ENCODE peak calls at places on chromosomes 6 and 20, in ten cellular contexts. One of them, this sample, is unnamed.
A peak's percentile ranks its signal among the peaks of the same experiment; 100 is the strongest.

GRCh38 chr20:775679-776135 is 7.4 kb upstream of the SLC52A3 start:
- DNase-seq in breast epithelium: no peak
- DNase-seq in foreskin fibroblast: no peak
- DNase-seq in HuH-7.5: no peak
- DNase-seq in body of pancreas: peak; percentile 78
- DNase-seq in AG04450: no peak
- DNase-seq in SHP77: no peak
- DNase-seq in epithelial cell of esophagus: peak; percentile 54
- DNase-seq in renal cortical epithelial cell: no peak
- DNase-seq in nephron progenitor cell: no peak
- DNase-seq in this sample: no peak

GRCh38 chr20:1146957-1147356 is 28.6 kb downstream of the PSMF1 start:
- DNase-seq in breast epithelium: no peak
- DNase-seq in foreskin fibroblast: no peak
- DNase-seq in HuH-7.5: no peak
- DNase-seq in body of pancreas: no peak
- DNase-seq in AG04450: no peak
- DNase-seq in SHP77: no peak
- DNase-seq in epithelial cell of esophagus: no peak
- DNase-seq in renal cortical epithelial cell: no peak
- DNase-seq in nephron progenitor cell: no peak
- DNase-seq in this sample: no peak

GRCh38 chr20:21528870-21529269 is 15.0 kb upstream of the NKX2-2 start:
- DNase-seq in breast epithelium: no peak
- DNase-seq in foreskin fibroblast: no peak
- DNase-seq in HuH-7.5: no peak
- DNase-seq in body of pancreas: no peak
- DNase-seq in AG04450: no peak
- DNase-seq in SHP77: no peak
- DNase-seq in epithelial cell of esophagus: no peak
- DNase-seq in renal cortical epithelial cell: no peak
- DNase-seq in nephron progenitor cell: no peak
- DNase-seq in this sample: no peak

GRCh38 chr20:3745686-3746173 is 13.2 kb downstream of the HSPA12B start:
- DNase-seq in breast epithelium: no peak
- DNase-seq in foreskin fibroblast: no peak
- DNase-seq in HuH-7.5: no peak
- DNase-seq in body of pancreas: no peak
- DNase-seq in AG04450: no peak
- DNase-seq in SHP77: no peak
- DNase-seq in epithelial cell of esophagus: no peak
- DNase-seq in renal cortical epithelial cell: no peak
- DNase-seq in nephron progenitor cell: no peak
- DNase-seq in this sample: no peak

GRCh38 chr6:31305674-31306219 is 33.9 kb upstream of the HLA-C start:
- DNase-seq in breast epithelium: no peak
- DNase-seq in foreskin fibroblast: no peak
- DNase-seq in HuH-7.5: no peak
- DNase-seq in body of pancreas: no peak
- DNase-seq in AG04450: no peak
- DNase-seq in SHP77: no peak
- DNase-seq in epithelial cell of esophagus: no peak
- DNase-seq in renal cortical epithelial cell: no peak
- DNase-seq in nephron progenitor cell: no peak
- DNase-seq in this sample: peak; percentile 27

GRCh38 chr6:44151348-44152108 is 7.1 kb upstream of the CAPN11 start:
- DNase-seq in breast epithelium: peak; percentile 47
- DNase-seq in foreskin fibroblast: peak; percentile 84
- DNase-seq in HuH-7.5: peak; percentile 67
- DNase-seq in body of pancreas: peak; percentile 84
- DNase-seq in AG04450: no peak
- DNase-seq in SHP77: peak; percentile 61
- DNase-seq in epithelial cell of esophagus: peak; percentile 82
- DNase-seq in renal cortical epithelial cell: peak; percentile 16
- DNase-seq in nephron progenitor cell: peak; percentile 92
- DNase-seq in this sample: peak; percentile 78

GRCh38 chr6:101770116-101770515 is 376.6 kb downstream of the GRIK2 start:
- DNase-seq in breast epithelium: no peak
- DNase-seq in foreskin fibroblast: no peak
- DNase-seq in HuH-7.5: no peak
- DNase-seq in body of pancreas: no peak
- DNase-seq in AG04450: no peak
- DNase-seq in SHP77: peak; percentile 94
- DNase-seq in epithelial cell of esophagus: no peak
- DNase-seq in renal cortical epithelial cell: no peak
- DNase-seq in nephron progenitor cell: no peak
- DNase-seq in this sample: no peak

GRCh38 chr6:52174118-52174517 is 12.1 kb upstream of the IL17A start:
- DNase-seq in breast epithelium: no peak
- DNase-seq in foreskin fibroblast: no peak
- DNase-seq in HuH-7.5: no peak
- DNase-seq in body of pancreas: no peak
- DNase-seq in AG04450: no peak
- DNase-seq in SHP77: no peak
- DNase-seq in epithelial cell of esophagus: no peak
- DNase-seq in renal cortical epithelial cell: no peak
- DNase-seq in nephron progenitor cell: no peak
- DNase-seq in this sample: no peak

GRCh38 chr6:57421503-57421902 is 104.1 kb downstream of the PRIM2 start:
- DNase-seq in breast epithelium: no peak
- DNase-seq in foreskin fibroblast: peak; percentile 15
- DNase-seq in HuH-7.5: no peak
- DNase-seq in body of pancreas: no peak
- DNase-seq in AG04450: no peak
- DNase-seq in SHP77: no peak
- DNase-seq in epithelial cell of esophagus: no peak
- DNase-seq in renal cortical epithelial cell: no peak
- DNase-seq in nephron progenitor cell: no peak
- DNase-seq in this sample: no peak

GRCh38 chr6:44699082-44699481 is 311.6 kb downstream of the CDC5L start:
- DNase-seq in breast epithelium: no peak
- DNase-seq in foreskin fibroblast: no peak
- DNase-seq in HuH-7.5: no peak
- DNase-seq in body of pancreas: no peak
- DNase-seq in AG04450: no peak
- DNase-seq in SHP77: no peak
- DNase-seq in epithelial cell of esophagus: no peak
- DNase-seq in renal cortical epithelial cell: no peak
- DNase-seq in nephron progenitor cell: no peak
- DNase-seq in this sample: no peak

GRCh38 chr6:143405381-143406154 is 44.9 kb downstream of the ADAT2 start:
- DNase-seq in breast epithelium: no peak
- DNase-seq in foreskin fibroblast: peak; percentile 64
- DNase-seq in HuH-7.5: no peak
- DNase-seq in body of pancreas: no peak
- DNase-seq in AG04450: no peak
- DNase-seq in SHP77: no peak
- DNase-seq in epithelial cell of esophagus: peak; percentile 50
- DNase-seq in renal cortical epithelial cell: peak; percentile 83
- DNase-seq in nephron progenitor cell: no peak
- DNase-seq in this sample: peak; percentile 66

GRCh38 chr6:158416841-158417759 is 104.8 kb downstream of the TULP4 start:
- DNase-seq in breast epithelium: no peak
- DNase-seq in foreskin fibroblast: peak; percentile 59
- DNase-seq in HuH-7.5: no peak
- DNase-seq in body of pancreas: no peak
- DNase-seq in AG04450: no peak
- DNase-seq in SHP77: no peak
- DNase-seq in epithelial cell of esophagus: peak; percentile 51
- DNase-seq in renal cortical epithelial cell: no peak
- DNase-seq in nephron progenitor cell: no peak
- DNase-seq in this sample: no peak

GRCh38 chr6:170031684-170032121 is 259.2 kb downstream of the DLL1 start:
- DNase-seq in breast epithelium: no peak
- DNase-seq in foreskin fibroblast: no peak
- DNase-seq in HuH-7.5: no peak
- DNase-seq in body of pancreas: no peak
- DNase-seq in AG04450: no peak
- DNase-seq in SHP77: no peak
- DNase-seq in epithelial cell of esophagus: no peak
- DNase-seq in renal cortical epithelial cell: no peak
- DNase-seq in nephron progenitor cell: no peak
- DNase-seq in this sample: no peak

GRCh38 chr6:34201455-34202098 is 35.1 kb upstream of the HMGA1 start:
- DNase-seq in breast epithelium: no peak
- DNase-seq in foreskin fibroblast: peak; percentile 52
- DNase-seq in HuH-7.5: no peak
- DNase-seq in body of pancreas: no peak
- DNase-seq in AG04450: no peak
- DNase-seq in SHP77: peak; percentile 44
- DNase-seq in epithelial cell of esophagus: peak; percentile 56
- DNase-seq in renal cortical epithelial cell: no peak
- DNase-seq in nephron progenitor cell: no peak
- DNase-seq in this sample: peak; percentile 44

GRCh38 chr6:52603000-52603795 is 26.3 kb upstream of the TRAM2 start:
- DNase-seq in breast epithelium: no peak
- DNase-seq in foreskin fibroblast: peak; percentile 91
- DNase-seq in HuH-7.5: no peak
- DNase-seq in body of pancreas: no peak
- DNase-seq in AG04450: no peak
- DNase-seq in SHP77: no peak
- DNase-seq in epithelial cell of esophagus: peak; percentile 26
- DNase-seq in renal cortical epithelial cell: peak; percentile 84
- DNase-seq in nephron progenitor cell: no peak
- DNase-seq in this sample: peak; percentile 75

GRCh38 chr6:24926192-24926591 is 9.6 kb downstream of the RIPOR2 start:
- DNase-seq in breast epithelium: no peak
- DNase-seq in foreskin fibroblast: no peak
- DNase-seq in HuH-7.5: no peak
- DNase-seq in body of pancreas: no peak
- DNase-seq in AG04450: no peak
- DNase-seq in SHP77: no peak
- DNase-seq in epithelial cell of esophagus: no peak
- DNase-seq in renal cortical epithelial cell: no peak
- DNase-seq in nephron progenitor cell: no peak
- DNase-seq in this sample: no peak

GRCh38 chr20:32634041-32634805 is 39.5 kb downstream of the C20orf203 start:
- DNase-seq in breast epithelium: no peak
- DNase-seq in foreskin fibroblast: peak; percentile 22
- DNase-seq in HuH-7.5: no peak
- DNase-seq in body of pancreas: no peak
- DNase-seq in AG04450: no peak
- DNase-seq in SHP77: no peak
- DNase-seq in epithelial cell of esophagus: no peak
- DNase-seq in renal cortical epithelial cell: no peak
- DNase-seq in nephron progenitor cell: no peak
- DNase-seq in this sample: no peak

GRCh38 chr20:31570735-31571617 is 34.1 kb upstream of the ID1 start:
- DNase-seq in breast epithelium: peak; percentile 44
- DNase-seq in foreskin fibroblast: peak; percentile 95
- DNase-seq in HuH-7.5: no peak
- DNase-seq in body of pancreas: peak; percentile 37
- DNase-seq in AG04450: no peak
- DNase-seq in SHP77: peak; percentile 75
- DNase-seq in epithelial cell of esophagus: no peak
- DNase-seq in renal cortical epithelial cell: no peak
- DNase-seq in nephron progenitor cell: no peak
- DNase-seq in this sample: no peak

GRCh38 chr6:2790588-2790987 is 25.4 kb downstream of the WRNIP1 start:
- DNase-seq in breast epithelium: no peak
- DNase-seq in foreskin fibroblast: peak; percentile 35
- DNase-seq in HuH-7.5: no peak
- DNase-seq in body of pancreas: peak; percentile 57
- DNase-seq in AG04450: peak; percentile 46
- DNase-seq in SHP77: no peak
- DNase-seq in epithelial cell of esophagus: peak; percentile 35
- DNase-seq in renal cortical epithelial cell: no peak
- DNase-seq in nephron progenitor cell: no peak
- DNase-seq in this sample: peak; percentile 64

GRCh38 chr20:25553819-25554296 is 31.5 kb downstream of the NINL start:
- DNase-seq in breast epithelium: no peak
- DNase-seq in foreskin fibroblast: peak; percentile 91
- DNase-seq in HuH-7.5: peak; percentile 54
- DNase-seq in body of pancreas: no peak
- DNase-seq in AG04450: no peak
- DNase-seq in SHP77: peak; percentile 58
- DNase-seq in epithelial cell of esophagus: no peak
- DNase-seq in renal cortical epithelial cell: peak; percentile 83
- DNase-seq in nephron progenitor cell: peak; percentile 26
- DNase-seq in this sample: peak; percentile 87

GRCh38 chr20:47680804-47681529 is 104.3 kb downstream of the SULF2 start:
- DNase-seq in breast epithelium: no peak
- DNase-seq in foreskin fibroblast: no peak
- DNase-seq in HuH-7.5: no peak
- DNase-seq in body of pancreas: no peak
- DNase-seq in AG04450: no peak
- DNase-seq in SHP77: no peak
- DNase-seq in epithelial cell of esophagus: no peak
- DNase-seq in renal cortical epithelial cell: peak; percentile 13
- DNase-seq in nephron progenitor cell: no peak
- DNase-seq in this sample: no peak

GRCh38 chr6:134517145-134517658 is 199.3 kb upstream of the SGK1 start:
- DNase-seq in breast epithelium: peak; percentile 72
- DNase-seq in foreskin fibroblast: peak; percentile 93
- DNase-seq in HuH-7.5: no peak
- DNase-seq in body of pancreas: peak; percentile 92
- DNase-seq in AG04450: peak; percentile 29
- DNase-seq in SHP77: peak; percentile 74
- DNase-seq in epithelial cell of esophagus: peak; percentile 84
- DNase-seq in renal cortical epithelial cell: peak; percentile 83
- DNase-seq in nephron progenitor cell: peak; percentile 31
- DNase-seq in this sample: peak; percentile 75

GRCh38 chr20:5773589-5773988 is 23.4 kb downstream of the SHLD1 start:
- DNase-seq in breast epithelium: no peak
- DNase-seq in foreskin fibroblast: no peak
- DNase-seq in HuH-7.5: no peak
- DNase-seq in body of pancreas: no peak
- DNase-seq in AG04450: no peak
- DNase-seq in SHP77: no peak
- DNase-seq in epithelial cell of esophagus: no peak
- DNase-seq in renal cortical epithelial cell: no peak
- DNase-seq in nephron progenitor cell: no peak
- DNase-seq in this sample: no peak

GRCh38 chr20:62482136-62482833 is 6.5 kb upstream of the GATA5 start:
- DNase-seq in breast epithelium: no peak
- DNase-seq in foreskin fibroblast: no peak
- DNase-seq in HuH-7.5: no peak
- DNase-seq in body of pancreas: no peak
- DNase-seq in AG04450: no peak
- DNase-seq in SHP77: no peak
- DNase-seq in epithelial cell of esophagus: peak; percentile 12
- DNase-seq in renal cortical epithelial cell: no peak
- DNase-seq in nephron progenitor cell: no peak
- DNase-seq in this sample: no peak

GRCh38 chr20:6590891-6591679 is 176.4 kb upstream of the BMP2 start:
- DNase-seq in breast epithelium: no peak
- DNase-seq in foreskin fibroblast: peak; percentile 93
- DNase-seq in HuH-7.5: no peak
- DNase-seq in body of pancreas: no peak
- DNase-seq in AG04450: no peak
- DNase-seq in SHP77: no peak
- DNase-seq in epithelial cell of esophagus: peak; percentile 99
- DNase-seq in renal cortical epithelial cell: peak; percentile 97
- DNase-seq in nephron progenitor cell: no peak
- DNase-seq in this sample: peak; percentile 98

GRCh38 chr6:3041606-3042005 is 26.7 kb upstream of the RIPK1 start:
- DNase-seq in breast epithelium: no peak
- DNase-seq in foreskin fibroblast: no peak
- DNase-seq in HuH-7.5: no peak
- DNase-seq in body of pancreas: no peak
- DNase-seq in AG04450: no peak
- DNase-seq in SHP77: no peak
- DNase-seq in epithelial cell of esophagus: no peak
- DNase-seq in renal cortical epithelial cell: no peak
- DNase-seq in nephron progenitor cell: no peak
- DNase-seq in this sample: no peak

GRCh38 chr6:37492236-37493046 is 7.3 kb downstream of the CCDC167 start:
- DNase-seq in breast epithelium: no peak
- DNase-seq in foreskin fibroblast: no peak
- DNase-seq in HuH-7.5: no peak
- DNase-seq in body of pancreas: no peak
- DNase-seq in AG04450: no peak
- DNase-seq in SHP77: no peak
- DNase-seq in epithelial cell of esophagus: no peak
- DNase-seq in renal cortical epithelial cell: no peak
- DNase-seq in nephron progenitor cell: no peak
- DNase-seq in this sample: no peak

GRCh38 chr6:105824732-105825131 is 261.4 kb upstream of the PRDM1 start:
- DNase-seq in breast epithelium: no peak
- DNase-seq in foreskin fibroblast: peak; percentile 66
- DNase-seq in HuH-7.5: no peak
- DNase-seq in body of pancreas: no peak
- DNase-seq in AG04450: no peak
- DNase-seq in SHP77: no peak
- DNase-seq in epithelial cell of esophagus: no peak
- DNase-seq in renal cortical epithelial cell: no peak
- DNase-seq in nephron progenitor cell: no peak
- DNase-seq in this sample: no peak

This sample was measured in kidney tubule cell.